ENCODE peak calls at places on chromosomes 5 and 9, in four cellular contexts. F is SK-N-SH, W is K562, A is HepG2. G is an unnamed sample. For H3K4me1, the result is how much of the 10 kb centered on the place peaks cover.

GRCh38 chr5:54867310-54867944 is 118.0 kb downstream of the ESM1 start:
- DNase-seq in A (peak), W (peak), F (peak), G (peak)

GRCh38 chr5:54383225-54383624 is 72.3 kb upstream of the HSPB3 start:
- DNase-seq in A (no peak), F (no peak), W (no peak), G (no peak)

GRCh38 chr9:110977259-110977709 is 61.0 kb downstream of the LPAR1 start:
- DNase-seq in W (no peak), A (no peak), F (no peak), G (peak)

GRCh38 chr9:138016406-138017187 is 139.0 kb downstream of the CACNA1B start:
- DNase-seq in A (no peak), F (no peak), W (no peak), G (no peak)

GRCh38 chr5:122874179-122874875 is 28.9 kb downstream of the SNX24 start:
- DNase-seq in W (no peak), F (no peak), A (no peak), G (no peak)

GRCh38 chr5:168712280-168712924 is 133.2 kb upstream of the PANK3 start:
- DNase-seq in W (no peak), A (no peak), F (no peak), G (peak)

GRCh38 chr9:90546200-90546599 is 96.4 kb downstream of the DIRAS2 start:
- DNase-seq in W (no peak), A (peak), F (peak), G (no peak)

GRCh38 chr5:176542135-176542595 is 5.0 kb upstream of the RNF44 start:
- DNase-seq in A (no peak), W (peak), F (no peak), G (no peak)

GRCh38 chr5:50727149-50727496 is 60.7 kb downstream of the PARP8 start:
- DNase-seq in W (no peak), F (no peak), A (no peak), G (no peak)

GRCh38 chr9:33619666-33620404 is 95.8 kb downstream of the ANKRD18B start:
- DNase-seq in W (peak), F (no peak), A (peak), G (peak)
- TF ChIP-seq ELF1 in W (no peak), F (no peak), A (no peak), G (no peak)

GRCh38 chr5:16864566-16864965 is 71.5 kb downstream of the MYO10 start:
- DNase-seq in W (no peak), A (no peak), F (no peak), G (no peak)

GRCh38 chr5:16866220-16866619 is 69.9 kb downstream of the MYO10 start:
- DNase-seq in W (no peak), F (peak), A (no peak), G (no peak)

GRCh38 chr5:16862777-16863176 is 73.3 kb downstream of the MYO10 start:
- DNase-seq in W (no peak), F (no peak), A (no peak), G (no peak)

GRCh38 chr5:16866795-16867584 is 69.1 kb downstream of the MYO10 start:
- DNase-seq in W (no peak), F (peak), A (no peak), G (no peak)

DNA sequence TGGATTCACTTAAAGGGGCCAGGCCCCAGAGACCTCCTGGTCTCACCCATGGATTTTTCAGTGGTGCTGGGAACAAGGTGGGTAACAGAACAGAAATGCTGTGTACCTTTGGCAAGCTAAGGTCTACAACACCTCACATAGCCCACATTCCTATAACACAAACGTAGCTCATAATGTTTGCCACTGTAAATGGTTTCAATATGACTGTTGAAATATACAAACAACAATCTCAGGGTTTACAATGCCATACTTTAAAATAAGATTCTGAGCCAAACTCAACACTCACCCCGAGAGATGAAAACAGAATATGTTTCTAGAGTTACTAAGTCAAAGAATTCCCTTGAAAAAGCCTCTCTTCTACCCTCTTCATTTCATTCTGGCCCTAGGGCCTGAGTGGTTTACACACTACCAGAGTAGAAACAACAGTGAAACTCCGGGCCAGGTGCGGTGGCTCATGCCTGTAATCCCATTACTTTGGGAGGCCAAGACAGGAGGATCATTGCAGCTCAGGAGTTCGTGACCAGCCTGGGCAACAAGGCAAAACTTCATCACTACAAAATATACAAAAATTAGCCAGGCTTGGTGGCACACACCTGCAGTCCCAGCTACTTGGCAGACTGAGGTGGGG is 72.6 kb downstream of the MYO10 start:
- DNase-seq in F (no peak), A (no peak), W (no peak), G (no peak)
- H3K4me1 ChIP-seq in F (under half), A (under half), W (under half), G (under half)

GRCh38 chr9:1050125-1050895 is at the start of gene DMRT2:
- DNase-seq in A (peak), W (peak), F (peak), G (peak)
- TF ChIP-seq ELF1 in A (no peak), W (no peak), F (no peak), G (no peak)

GRCh38 chr5:32455311-32455710 is 10.8 kb upstream of the ZFR start:
- DNase-seq in F (no peak), A (no peak), W (no peak), G (no peak)

GRCh38 chr5:32449216-32449721 is 4.7 kb upstream of the ZFR start:
- DNase-seq in F (no peak), W (no peak), A (no peak), G (no peak)

GRCh38 chr5:32450952-32451351 is 6.4 kb upstream of the ZFR start:
- DNase-seq in F (no peak), A (peak), W (peak), G (peak)

GRCh38 chr5:32454821-32455220 is 10.3 kb upstream of the ZFR start:
- DNase-seq in F (no peak), A (no peak), W (no peak), G (no peak)

DNA sequence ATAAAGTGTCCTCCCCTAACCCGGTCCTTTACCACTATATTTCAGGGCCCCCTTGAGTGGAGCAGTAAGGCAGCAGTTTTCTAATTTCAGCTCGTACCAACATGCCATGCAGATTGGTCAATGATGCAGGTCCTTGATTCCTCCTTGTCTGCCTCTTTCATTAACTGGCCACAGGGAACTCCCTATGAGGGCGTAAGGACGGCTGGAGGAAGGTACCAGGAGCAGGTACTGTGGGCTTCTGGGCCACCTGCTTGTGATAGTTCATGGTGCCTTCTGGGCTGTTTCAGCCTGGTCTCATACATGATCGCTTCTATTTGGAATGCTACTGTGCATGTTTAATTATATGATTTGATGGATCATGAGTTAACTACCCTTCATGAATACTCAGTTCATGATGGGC is 9.4 kb upstream of the ZFR start:
- DNase-seq in F (no peak), A (no peak), W (no peak), G (no peak)
- H3K4me1 ChIP-seq in F (under half), A (under half), W (under half), G (under half)

GRCh38 chr5:75681125-75681830 is 36.0 kb downstream of the POC5 start:
- DNase-seq in A (peak), F (no peak), W (no peak), G (peak)
- TF ChIP-seq ELF1 in A (no peak), F (no peak), W (no peak), G (no peak)

GRCh38 chr9:131722260-131722659 is 17.6 kb downstream of the RAPGEF1 start:
- DNase-seq in F (peak), A (no peak), W (no peak), G (no peak)
- H3K4me1 ChIP-seq in F (under half), A (under half), W (under half), G (under half)

DNA sequence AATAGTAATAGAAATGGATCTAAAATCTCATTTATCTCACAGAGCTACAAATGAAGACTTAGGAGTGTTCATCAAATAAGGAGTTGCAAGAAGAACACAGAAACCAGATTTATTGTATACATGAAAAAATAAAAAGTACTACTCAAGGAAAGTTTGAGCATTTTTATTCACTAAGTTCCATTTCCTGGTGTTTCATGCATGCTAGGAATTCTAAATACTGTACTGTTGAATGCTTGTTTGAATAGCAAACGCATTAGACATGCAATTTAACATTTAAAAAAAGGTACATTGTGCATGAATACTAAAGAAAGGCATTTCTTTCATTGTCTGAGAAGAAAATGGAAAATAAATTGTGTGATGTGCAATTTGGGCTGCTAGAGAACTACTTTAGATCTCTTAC is 52.1 kb downstream of the C6 start:
- DNase-seq in F (no peak), W (no peak), A (no peak), G (no peak)
- TF ChIP-seq ELF1 in F (no peak), W (no peak), A (no peak), G (no peak)

GRCh38 chr5:143151056-143151455 is 252.4 kb downstream of the NR3C1 start:
- DNase-seq in F (no peak), W (no peak), A (no peak), G (no peak)

GRCh38 chr5:143148461-143149170 is 254.9 kb downstream of the NR3C1 start:
- DNase-seq in F (no peak), W (no peak), A (no peak), G (no peak)

GRCh38 chr5:143147918-143148317 is 255.6 kb downstream of the NR3C1 start:
- DNase-seq in A (no peak), W (no peak), F (no peak), G (no peak)

GRCh38 chr5:143147382-143147781 is 256.1 kb downstream of the NR3C1 start:
- DNase-seq in W (no peak), F (no peak), A (no peak), G (no peak)

GRCh38 chr5:143149759-143150158 is 253.7 kb downstream of the NR3C1 start:
- DNase-seq in W (no peak), F (no peak), A (no peak), G (no peak)
- H3K4me1 ChIP-seq in W (under half), F (under half), A (under half), G (under half)

GRCh38 chr9:136856541-136857141 is 4.5 kb downstream of the MAMDC4 start:
- DNase-seq in F (no peak), W (no peak), A (no peak), G (no peak)
- TF ChIP-seq ELF1 in F (no peak), W (no peak), A (no peak), G (no peak)

GRCh38 chr9:91905958-91906585 is 44.0 kb downstream of the ROR2 start:
- DNase-seq in A (no peak), F (no peak), W (peak), G (no peak)
- H3K4me1 ChIP-seq in A (under half), F (under half), W (half or more), G (under half)

G was measured in HCT116.